ENCODE peak calls at places on chromosomes 11 and 22, in four cellular contexts. One of them, this sample, is unnamed.

GRCh38 chr22:48244388-48245118 is 1482.1 kb downstream of the TBC1D22A start:
- DNase-seq in HCT116: no peak
- DNase-seq in GM12878: no peak
- DNase-seq in HepG2: no peak
- DNase-seq in this sample: no peak

GRCh38 chr11:9660886-9661285 is 3.0 kb upstream of the SWAP70 start:
- DNase-seq in HCT116: no peak
- DNase-seq in HepG2: no peak
- DNase-seq in GM12878: no peak
- DNase-seq in this sample: no peak

GRCh38 chr11:105468154-105468553 is 141.7 kb upstream of the GRIA4 start:
- DNase-seq in HCT116: no peak
- DNase-seq in GM12878: no peak
- DNase-seq in HepG2: no peak
- DNase-seq in this sample: no peak

GRCh38 chr11:79332017-79332416 is 108.8 kb downstream of the TENM4 start:
- DNase-seq in GM12878: no peak
- DNase-seq in HepG2: no peak
- DNase-seq in HCT116: no peak
- DNase-seq in this sample: no peak

GRCh38 chr11:75430692-75431532 is 2.1 kb downstream of the KLHL35 start:
- DNase-seq in GM12878: no peak
- DNase-seq in HCT116: no peak
- DNase-seq in HepG2: no peak
- DNase-seq in this sample: no peak

GRCh38 chr22:20514658-20515406 is 7.4 kb downstream of the MED15 start:
- DNase-seq in HCT116: no peak
- DNase-seq in HepG2: no peak
- DNase-seq in GM12878: no peak
- DNase-seq in this sample: no peak

GRCh38 chr22:40855104-40855959 is 1.1 kb downstream of the ST13 start:
- DNase-seq in HCT116: no peak
- DNase-seq in GM12878: no peak
- DNase-seq in HepG2: no peak
- DNase-seq in this sample: no peak

GRCh38 chr22:45604239-45604711 is 67.4 kb upstream of the ATXN10 start:
- DNase-seq in HCT116: no peak
- DNase-seq in GM12878: no peak
- DNase-seq in HepG2: no peak
- DNase-seq in this sample: no peak

GRCh38 chr22:46842606-46843005 is 80.2 kb downstream of the TBC1D22A start:
- DNase-seq in HCT116: no peak
- DNase-seq in GM12878: no peak
- DNase-seq in HepG2: no peak
- DNase-seq in this sample: peak; percentile 37

DNA sequence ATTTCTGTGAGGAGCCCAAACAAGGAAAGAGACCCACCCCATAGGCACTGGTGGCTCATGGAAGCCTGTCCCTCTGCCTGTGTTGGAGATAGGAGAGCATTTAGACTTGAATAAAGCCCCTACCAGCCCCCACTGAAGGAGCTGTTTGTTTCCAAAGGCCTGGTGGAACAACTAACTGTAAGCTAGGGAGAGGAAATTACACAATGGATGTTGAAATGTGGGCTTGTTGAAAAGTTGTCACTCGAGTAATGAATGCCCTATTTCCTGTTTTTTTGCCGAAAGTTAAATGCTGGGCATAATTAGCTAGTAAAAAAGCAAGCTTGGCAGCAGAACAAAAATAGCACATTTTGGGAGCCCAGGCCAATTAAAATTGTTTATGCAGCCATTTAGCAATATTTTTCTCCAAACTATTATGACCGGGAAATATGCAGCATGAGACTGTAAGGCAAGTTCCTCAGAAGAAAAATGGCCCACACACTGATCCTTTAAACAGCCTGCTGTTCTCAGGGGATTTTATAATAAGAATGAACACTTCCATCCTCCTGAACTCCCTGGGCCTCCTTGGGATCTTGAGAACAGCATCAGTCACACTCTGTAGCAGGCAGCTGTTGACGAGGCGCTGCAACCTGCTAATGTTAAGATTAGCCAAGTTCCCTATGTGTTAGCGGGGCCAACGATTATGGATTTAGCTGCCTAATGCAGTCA is 38.6 kb upstream of the LMO2 start:
- DNase-seq in HCT116: no peak
- DNase-seq in HepG2: no peak
- DNase-seq in GM12878: no peak
- DNase-seq in this sample: no peak
- TF ChIP-seq YY1 in HCT116: no peak
- TF ChIP-seq YY1 in HepG2: no peak
- TF ChIP-seq YY1 in GM12878: no peak
- TF ChIP-seq YY1 in this sample: no peak

GRCh38 chr11:128853556-128853955 is 13.5 kb downstream of the KCNJ1 start:
- DNase-seq in HCT116: no peak
- DNase-seq in GM12878: no peak
- DNase-seq in HepG2: no peak
- DNase-seq in this sample: no peak
- TF ChIP-seq CEBPB in HCT116: no peak
- TF ChIP-seq CEBPB in GM12878: no peak
- TF ChIP-seq CEBPB in HepG2: no peak
- TF ChIP-seq CEBPB in this sample: no peak

GRCh38 chr22:32843300-32843699 is 41.8 kb downstream of the TIMP3 start:
- DNase-seq in HepG2: no peak
- DNase-seq in GM12878: no peak
- DNase-seq in HCT116: no peak
- DNase-seq in this sample: no peak

GRCh38 chr22:32844251-32844650 is 42.7 kb downstream of the TIMP3 start:
- DNase-seq in GM12878: no peak
- DNase-seq in HCT116: no peak
- DNase-seq in HepG2: no peak
- DNase-seq in this sample: no peak

GRCh38 chr22:32841175-32841574 is 39.7 kb downstream of the TIMP3 start:
- DNase-seq in HCT116: no peak
- DNase-seq in GM12878: no peak
- DNase-seq in HepG2: no peak
- DNase-seq in this sample: no peak

GRCh38 chr22:32839776-32840571 is 38.5 kb downstream of the TIMP3 start:
- DNase-seq in GM12878: no peak
- DNase-seq in HepG2: no peak
- DNase-seq in HCT116: no peak
- DNase-seq in this sample: no peak

GRCh38 chr22:32842486-32842885 is 41.0 kb downstream of the TIMP3 start:
- DNase-seq in HepG2: no peak
- DNase-seq in HCT116: no peak
- DNase-seq in GM12878: no peak
- DNase-seq in this sample: no peak
- TF ChIP-seq YY1 in HepG2: no peak
- TF ChIP-seq YY1 in HCT116: no peak
- TF ChIP-seq YY1 in GM12878: no peak
- TF ChIP-seq YY1 in this sample: no peak

GRCh38 chr11:112786886-112787530 is 174.2 kb upstream of the NCAM1 start:
- DNase-seq in HepG2: no peak
- DNase-seq in HCT116: no peak
- DNase-seq in GM12878: no peak
- DNase-seq in this sample: no peak

GRCh38 chr11:112786196-112786595 is 175.0 kb upstream of the NCAM1 start:
- DNase-seq in HCT116: no peak
- DNase-seq in GM12878: no peak
- DNase-seq in HepG2: no peak
- DNase-seq in this sample: no peak

GRCh38 chr11:112784323-112785073 is 176.7 kb upstream of the NCAM1 start:
- DNase-seq in HCT116: no peak
- DNase-seq in GM12878: no peak
- DNase-seq in HepG2: no peak
- DNase-seq in this sample: no peak

GRCh38 chr11:112785104-112785503 is 176.1 kb upstream of the NCAM1 start:
- DNase-seq in HCT116: no peak
- DNase-seq in GM12878: no peak
- DNase-seq in HepG2: no peak
- DNase-seq in this sample: no peak

GRCh38 chr11:112785717-112786116 is 175.5 kb upstream of the NCAM1 start:
- DNase-seq in HCT116: no peak
- DNase-seq in GM12878: no peak
- DNase-seq in HepG2: no peak
- DNase-seq in this sample: no peak
- TF ChIP-seq CEBPB in HCT116: no peak
- TF ChIP-seq CEBPB in GM12878: no peak
- TF ChIP-seq CEBPB in HepG2: no peak
- TF ChIP-seq CEBPB in this sample: no peak

GRCh38 chr11:113593698-113594308 is 112.3 kb downstream of the TMPRSS5 start:
- DNase-seq in HCT116: no peak
- DNase-seq in GM12878: peak; percentile 25
- DNase-seq in HepG2: no peak
- DNase-seq in this sample: no peak
- TF ChIP-seq YY1 in HCT116: no peak
- TF ChIP-seq YY1 in GM12878: no peak
- TF ChIP-seq YY1 in HepG2: no peak
- TF ChIP-seq YY1 in this sample: no peak

GRCh38 chr11:123838199-123838598 is 32.0 kb upstream of the OR6M1 start:
- DNase-seq in GM12878: no peak
- DNase-seq in HepG2: no peak
- DNase-seq in HCT116: no peak
- DNase-seq in this sample: no peak

GRCh38 chr11:123829745-123830144 is 23.6 kb upstream of the OR6M1 start:
- DNase-seq in HCT116: no peak
- DNase-seq in HepG2: no peak
- DNase-seq in GM12878: no peak
- DNase-seq in this sample: no peak

GRCh38 chr11:123838659-123839058 is 32.5 kb upstream of the OR6M1 start:
- DNase-seq in HCT116: no peak
- DNase-seq in GM12878: no peak
- DNase-seq in HepG2: no peak
- DNase-seq in this sample: no peak

DNA sequence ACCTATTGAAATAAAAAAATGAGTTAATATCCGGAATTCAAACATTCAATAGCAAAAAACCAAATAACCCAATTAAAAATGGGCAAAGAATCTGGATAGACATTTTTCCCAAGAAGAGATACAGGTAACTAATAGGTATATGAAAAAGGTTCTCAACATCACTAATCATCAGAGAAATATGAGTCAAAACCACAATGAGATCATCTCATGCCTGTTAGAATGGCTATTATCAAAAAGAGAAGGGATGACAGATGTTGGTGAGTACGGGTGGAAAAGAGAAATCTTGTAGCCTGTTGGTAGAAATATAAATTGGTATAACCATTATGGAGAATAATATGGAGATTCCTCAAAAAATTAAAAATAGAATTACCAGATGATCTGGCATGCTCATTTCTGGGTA is 26.9 kb upstream of the OR6M1 start:
- DNase-seq in GM12878: no peak
- DNase-seq in HepG2: no peak
- DNase-seq in HCT116: no peak
- DNase-seq in this sample: no peak
- TF ChIP-seq CEBPB in GM12878: no peak
- TF ChIP-seq CEBPB in HepG2: no peak
- TF ChIP-seq CEBPB in HCT116: no peak
- TF ChIP-seq CEBPB in this sample: no peak

DNA sequence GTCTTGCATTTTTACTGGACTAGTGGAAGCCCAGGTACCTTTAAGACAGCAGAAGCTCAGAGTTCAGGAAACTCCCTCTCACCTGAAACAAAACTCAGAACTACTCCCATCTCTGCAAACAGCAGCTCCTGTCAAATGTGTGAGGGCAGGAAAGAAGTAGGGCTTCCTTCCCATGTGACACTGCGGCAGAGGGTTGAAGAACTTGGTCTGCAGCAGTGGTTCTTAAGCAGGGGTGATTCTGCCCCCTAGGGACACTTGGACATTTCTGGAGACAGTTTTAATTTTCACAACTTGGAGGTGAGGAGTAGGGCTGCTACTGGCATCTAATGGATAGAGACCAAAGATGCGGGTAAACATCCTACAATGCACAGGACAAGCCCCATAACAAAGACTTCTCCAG is 63.4 kb downstream of the RCN1 start:
- DNase-seq in HepG2: no peak
- DNase-seq in GM12878: peak; percentile 62
- DNase-seq in HCT116: peak; percentile 51
- DNase-seq in this sample: no peak
- TF ChIP-seq YY1 in HepG2: no peak
- TF ChIP-seq YY1 in GM12878: no peak
- TF ChIP-seq YY1 in HCT116: no peak
- TF ChIP-seq YY1 in this sample: no peak

GRCh38 chr22:24157783-24158170 is 23.5 kb upstream of the SUSD2 start:
- DNase-seq in HepG2: no peak
- DNase-seq in HCT116: no peak
- DNase-seq in GM12878: no peak
- DNase-seq in this sample: no peak
- TF ChIP-seq CEBPB in HepG2: no peak
- TF ChIP-seq CEBPB in HCT116: no peak
- TF ChIP-seq CEBPB in GM12878: no peak
- TF ChIP-seq CEBPB in this sample: no peak

DNA sequence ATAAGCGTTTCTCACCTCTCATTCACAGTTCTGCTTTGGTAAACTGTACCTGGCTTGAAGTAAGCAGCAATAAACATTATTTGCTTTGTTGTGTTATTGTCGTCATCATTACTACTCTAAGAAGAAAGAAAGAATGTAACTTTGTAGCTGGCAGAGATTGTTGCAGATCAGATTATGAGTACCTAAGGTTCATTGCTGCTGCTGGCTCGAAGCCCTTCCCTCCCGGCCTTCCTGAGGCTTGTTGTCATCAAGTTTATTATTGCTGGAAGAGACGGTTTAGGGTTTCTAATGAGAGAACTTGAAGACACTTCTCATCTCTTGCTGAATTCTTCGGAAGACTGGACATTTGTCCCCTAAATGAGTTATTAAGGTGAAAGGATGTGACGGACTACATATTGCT is 101.3 kb downstream of the GRAMD1B start:
- DNase-seq in GM12878: no peak
- DNase-seq in HepG2: no peak
- DNase-seq in HCT116: no peak
- DNase-seq in this sample: no peak
- TF ChIP-seq YY1 in GM12878: no peak
- TF ChIP-seq YY1 in HepG2: no peak
- TF ChIP-seq YY1 in HCT116: no peak
- TF ChIP-seq YY1 in this sample: no peak